ENCODE peak calls at places on chromosomes 13 and 19, in four cellular contexts. H is WTC11, D is HepG2, T is GM12878. Y is an unnamed sample.

GRCh38 chr13:74575729-74576125 is 441.5 kb upstream of the KLF12 start:
- DNase-seq in D (no peak), T (no peak), H (peak), Y (peak)

GRCh38 chr19:33438016-33438671 is 64.6 kb downstream of the CEBPG start:
- DNase-seq in D (no peak), T (no peak), H (no peak), Y (no peak)

GRCh38 chr13:109670776-109671175 is 115.6 kb downstream of the IRS2 start:
- DNase-seq in D (no peak), H (no peak), T (no peak), Y (no peak)

GRCh38 chr19:10713317-10713716 is 4.6 kb upstream of the DNM2 start:
- DNase-seq in H (no peak), D (no peak), T (no peak), Y (no peak)

GRCh38 chr13:37929308-37929707 is 59.7 kb upstream of the TRPC4 start:
- DNase-seq in T (no peak), H (no peak), D (no peak), Y (no peak)

GRCh38 chr13:45678282-45678681 is 23.8 kb upstream of the CBY2 start:
- DNase-seq in T (no peak), D (no peak), H (no peak), Y (no peak)

GRCh38 chr13:99197257-99197651 is 3.4 kb upstream of the UBAC2 start:
- DNase-seq in T (no peak), H (no peak), D (no peak), Y (no peak)

GRCh38 chr13:32838985-32839384 is 177.2 kb upstream of the KL start:
- DNase-seq in H (no peak), D (peak), T (no peak), Y (no peak)

GRCh38 chr13:46961719-46962118 is 64.9 kb upstream of the HTR2A start:
- DNase-seq in H (no peak), T (peak), D (no peak), Y (no peak)

GRCh38 chr19:39428309-39429112 is 7.2 kb downstream of the RPS16 start:
- DNase-seq in T (no peak), H (peak), D (peak), Y (no peak)

GRCh38 chr13:27053902-27054595 is 117.6 kb downstream of the USP12 start:
- DNase-seq in D (no peak), H (no peak), T (no peak), Y (no peak)

GRCh38 chr13:74290324-74290773 is 156.1 kb upstream of the KLF12 start:
- DNase-seq in D (peak), H (peak), T (no peak), Y (no peak)

GRCh38 chr13:44048326-44048725 is 168.6 kb downstream of the LACC1 start:
- DNase-seq in H (no peak), D (peak), T (no peak), Y (peak)

GRCh38 chr13:60397693-60398437 is 845 bp downstream of the TDRD3 start:
- DNase-seq in T (no peak), D (peak), H (peak), Y (no peak)

GRCh38 chr19:3620145-3620816 is 6.3 kb downstream of the CACTIN start:
- DNase-seq in H (no peak), T (no peak), D (no peak), Y (no peak)

DNA sequence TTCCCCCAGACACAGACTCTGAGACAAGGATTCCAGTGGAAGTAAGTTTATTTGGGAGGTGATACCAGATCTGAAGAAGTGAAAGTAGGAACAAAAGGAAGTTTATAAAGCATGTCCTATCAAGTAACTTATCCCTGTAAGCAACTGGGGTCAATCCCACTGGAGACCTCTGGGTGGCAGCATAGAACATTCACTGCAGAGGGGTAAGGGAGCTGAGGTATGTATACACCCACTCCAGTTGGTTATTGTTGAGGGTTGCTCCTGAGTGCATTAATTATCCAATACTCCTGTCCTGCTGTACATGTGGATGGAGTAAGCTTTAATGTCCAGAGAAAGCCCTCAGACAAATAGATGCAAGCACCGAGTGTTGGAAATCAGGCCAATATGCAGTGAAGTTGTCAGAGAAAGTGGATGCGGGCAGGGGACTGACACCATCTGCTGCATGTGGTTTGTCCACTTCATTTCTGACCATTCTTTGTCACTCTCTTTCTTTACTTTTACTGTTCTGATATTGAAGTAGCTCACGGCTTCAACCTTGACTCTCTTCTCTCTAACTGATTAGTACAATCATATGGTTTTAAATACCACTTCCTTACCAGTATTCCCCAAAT is 46.7 kb downstream of the NOTCH3 start:
- DNase-seq in T (no peak), H (peak), D (peak), Y (peak)
- TF ChIP-seq ETV6 in T (no peak), H (no peak), D (no peak), Y (no peak)

GRCh38 chr19:8460516-8461298 is 15.9 kb downstream of the HNRNPM start:
- DNase-seq in H (no peak), D (no peak), T (no peak), Y (no peak)
- TF ChIP-seq ETV6 in H (no peak), D (no peak), T (no peak), Y (no peak)

DNA sequence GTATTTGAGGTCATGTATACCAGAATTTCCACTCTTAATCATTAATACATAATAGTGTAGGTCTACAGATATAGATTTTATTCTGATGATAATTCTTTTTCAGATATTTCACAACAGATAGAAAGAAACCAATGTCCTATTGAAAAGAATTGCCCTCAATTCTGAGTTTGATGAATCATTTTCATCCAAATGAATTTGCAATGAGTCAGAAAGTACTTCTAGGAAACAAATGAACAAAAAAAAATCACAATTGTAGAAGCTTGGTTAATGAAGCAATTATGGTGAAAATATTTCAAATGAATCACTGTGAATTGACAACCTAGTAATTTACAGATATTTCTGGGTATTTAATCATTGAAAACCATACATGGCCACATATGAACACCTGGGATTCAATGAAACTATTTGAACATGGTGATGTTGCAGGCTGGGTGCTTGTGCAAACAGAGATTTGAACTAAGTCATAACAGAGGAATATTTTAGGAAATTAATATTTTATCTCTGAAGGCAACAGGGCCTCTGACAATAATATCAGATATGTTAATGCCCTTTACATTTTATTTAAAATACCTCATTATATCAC is 360.9 kb downstream of the SLITRK5 start:
- DNase-seq in H (no peak), T (no peak), D (no peak), Y (no peak)
- TF ChIP-seq ETV6 in H (no peak), T (no peak), D (no peak), Y (no peak)

GRCh38 chr19:13099073-13099999 is 3.3 kb downstream of the LYL1 start:
- DNase-seq in D (no peak), T (no peak), H (peak), Y (peak)
- TF ChIP-seq ETV6 in D (no peak), T (no peak), H (no peak), Y (no peak)

DNA sequence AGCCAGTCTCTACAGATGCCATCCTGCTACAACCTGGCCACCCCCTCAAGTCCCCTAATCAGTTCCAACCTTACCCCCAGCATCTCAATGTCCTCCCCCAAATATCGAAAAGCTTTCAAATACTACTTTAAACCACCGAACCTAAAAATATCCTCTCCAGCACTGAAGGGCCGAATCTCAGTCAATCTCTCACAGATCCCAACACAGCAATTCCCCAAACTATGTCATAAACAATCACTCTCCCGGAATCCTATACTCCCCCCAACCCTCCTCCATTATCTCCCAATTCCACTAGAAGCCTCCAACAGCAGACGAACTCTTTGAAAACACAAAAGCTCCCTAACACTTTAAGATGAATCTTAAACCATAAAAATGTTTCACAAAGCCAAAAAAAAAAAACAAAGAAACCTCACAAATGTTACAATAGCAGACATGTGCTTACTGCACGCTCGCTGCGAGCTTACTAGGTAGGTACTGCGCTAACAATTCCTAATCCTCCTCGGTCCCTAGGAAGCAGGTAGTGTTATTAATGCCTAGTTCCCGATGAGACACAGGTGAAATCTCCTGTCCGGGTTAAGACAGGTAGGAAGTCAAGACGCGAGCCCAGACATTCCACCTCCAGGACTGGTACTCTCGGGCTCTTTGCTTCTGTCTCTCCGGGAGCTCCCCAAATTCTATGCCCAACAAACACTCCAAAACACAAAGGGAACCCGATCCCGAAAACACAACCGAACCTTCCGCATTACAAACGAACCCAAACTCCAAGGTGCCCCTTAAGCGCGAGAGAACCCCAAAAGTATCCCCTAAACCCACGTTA is 14.2 kb downstream of the FBXO46 start:
- DNase-seq in D (no peak), H (no peak), T (no peak), Y (peak)
- TF ChIP-seq ETV6 in D (no peak), H (no peak), T (no peak), Y (no peak)

DNA sequence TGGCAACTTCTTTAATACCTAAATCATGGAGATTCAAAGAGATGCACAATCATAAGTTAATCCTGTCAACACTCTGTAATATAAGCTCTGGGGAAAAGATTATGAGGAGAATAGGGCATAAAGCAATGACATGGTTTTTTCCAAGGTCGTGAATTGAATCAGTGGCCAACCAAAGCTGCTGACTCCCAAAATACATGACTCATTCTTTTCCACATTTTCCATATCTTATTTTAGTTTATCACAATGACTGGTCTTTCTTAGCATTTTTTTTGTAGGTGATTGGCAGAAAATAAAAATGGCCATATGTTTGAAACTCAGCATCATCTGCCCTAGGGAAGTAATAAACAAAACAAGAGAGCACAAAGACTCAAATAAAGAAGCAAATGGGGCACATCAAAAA is 28.5 kb upstream of the RBM26 start:
- DNase-seq in T (no peak), D (no peak), H (no peak), Y (no peak)
- TF ChIP-seq ETV6 in T (no peak), D (no peak), H (no peak), Y (no peak)

GRCh38 chr13:40026741-40027140 is 371.3 kb downstream of the COG6 start:
- DNase-seq in H (no peak), T (peak), D (no peak), Y (no peak)
- TF ChIP-seq ETV6 in H (no peak), T (no peak), D (no peak), Y (no peak)

DNA sequence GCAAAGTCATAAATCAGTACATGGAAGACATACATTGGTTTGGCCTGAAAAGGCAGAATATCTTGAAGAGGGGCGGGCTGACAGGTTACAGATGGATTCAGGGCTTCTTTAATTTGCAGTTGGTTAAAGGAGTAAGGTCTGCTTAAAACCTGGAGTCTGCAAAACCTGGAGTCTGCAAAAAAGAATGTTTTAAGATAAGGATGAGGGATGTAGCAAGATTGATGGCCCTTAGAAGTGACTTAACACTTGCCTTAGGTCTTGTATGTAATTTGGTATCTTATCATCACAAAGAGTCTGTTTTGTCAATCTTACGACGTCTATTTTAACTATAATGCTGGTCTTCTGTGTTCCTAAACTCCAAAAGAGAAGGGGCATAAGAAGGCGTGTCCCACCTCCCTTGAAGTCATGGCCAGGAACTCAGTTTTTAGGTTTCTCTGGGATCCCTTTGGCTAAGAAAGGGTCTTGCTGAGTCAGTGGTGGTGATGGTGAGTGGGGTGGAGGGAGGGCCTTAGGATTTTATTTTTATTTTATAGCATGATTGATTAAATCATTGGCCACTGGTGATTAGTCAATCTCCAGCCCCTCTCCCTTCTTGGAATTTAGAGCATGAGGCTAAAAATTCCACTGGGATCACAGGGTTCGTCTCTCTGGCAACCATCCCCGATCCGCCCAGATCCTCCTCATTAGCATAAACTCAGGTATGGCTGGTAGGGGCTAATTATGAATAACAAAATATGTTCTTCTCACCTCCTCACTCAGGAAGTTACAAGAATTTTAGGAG is 10.1 kb upstream of the HAS1 start:
- DNase-seq in H (no peak), D (no peak), T (no peak), Y (no peak)
- TF ChIP-seq ETV6 in H (no peak), D (no peak), T (no peak), Y (no peak)

GRCh38 chr19:44072543-44073401 is 813 bp downstream of the ZNF284 start:
- DNase-seq in H (no peak), D (no peak), T (no peak), Y (peak)
- TF ChIP-seq ETV6 in H (no peak), D (no peak), T (no peak), Y (no peak)

GRCh38 chr13:34779171-34779570 is 162.9 kb upstream of the NBEA start:
- DNase-seq in T (no peak), H (no peak), D (no peak), Y (no peak)
- TF ChIP-seq ETV6 in T (no peak), H (no peak), D (no peak), Y (no peak)